ENCODE peak calls at places on chromosomes 12 and 14, in four cellular contexts. T is thyroid gland, O is uterus, Z is endodermal cell. N is an unnamed sample. For H3K36me3, the result is how much of the 10 kb centered on the place peaks cover.

GRCh38 chr14:73712540-73713141 is 1.5 kb downstream of the PNMA1 start:
- DNase-seq in T (no peak), O (no peak), Z (peak), N (no peak)

GRCh38 chr14:51938137-51938536 is 51.2 kb upstream of the RTRAF start:
- DNase-seq in T (no peak), O (no peak), Z (no peak), N (no peak)

GRCh38 chr12:77124767-77125166 is 59.4 kb upstream of the E2F7 start:
- DNase-seq in T (no peak), O (no peak), Z (no peak), N (no peak)

GRCh38 chr12:53381739-53382630 is 2.0 kb downstream of the SP1 start:
- DNase-seq in T (peak), O (peak), Z (peak), N (peak)

GRCh38 chr14:32469388-32470160 is 140.5 kb downstream of the AKAP6 start:
- DNase-seq in T (no peak), O (no peak), Z (no peak), N (no peak)

GRCh38 chr14:55127491-55127951 is 1.5 kb upstream of the LGALS3 start:
- DNase-seq in T (no peak), O (no peak), Z (no peak), N (no peak)

GRCh38 chr14:95440951-95441350 is 75.5 kb downstream of the SYNE3 start:
- DNase-seq in T (no peak), O (no peak), Z (peak), N (no peak)

GRCh38 chr12:123936956-123937706 is 35.5 kb downstream of the CCDC92 start:
- DNase-seq in T (peak), O (no peak), Z (peak), N (no peak)

GRCh38 chr14:52046376-52046917 is 22.4 kb downstream of the NID2 start:
- DNase-seq in T (no peak), O (no peak), Z (no peak), N (no peak)

GRCh38 chr12:102551186-102551585 is 70.8 kb upstream of the IGF1 start:
- DNase-seq in T (no peak), O (no peak), Z (no peak), N (no peak)

GRCh38 chr14:26926585-26926984 is 328.8 kb upstream of the NOVA1 start:
- DNase-seq in T (no peak), O (no peak), Z (no peak), N (no peak)

GRCh38 chr12:2411586-2412304 is 359.0 kb downstream of the CACNA1C start:
- DNase-seq in T (no peak), O (no peak), Z (peak), N (no peak)

GRCh38 chr12:6613015-6613775 is 6.0 kb upstream of the CHD4 start:
- DNase-seq in T (peak), O (peak), Z (peak), N (peak)

GRCh38 chr14:53516261-53516774 is 363.2 kb upstream of the DDHD1 start:
- DNase-seq in T (no peak), O (no peak), Z (no peak), N (no peak)

GRCh38 chr12:111753144-111753881 is 13.4 kb upstream of the ALDH2 start:
- DNase-seq in T (peak), O (peak), Z (peak), N (peak)

GRCh38 chr12:68812553-68813241 is 4.7 kb downstream of the MDM2 start:
- DNase-seq in T (no peak), O (no peak), Z (no peak), N (no peak)

GRCh38 chr14:71733210-71733883 is 198.9 kb upstream of the RGS6 start:
- DNase-seq in T (no peak), O (no peak), Z (no peak), N (no peak)

GRCh38 chr14:71729581-71729980 is 202.6 kb upstream of the RGS6 start:
- DNase-seq in T (no peak), O (no peak), Z (no peak), N (no peak)

GRCh38 chr14:71728386-71728785 is 203.8 kb upstream of the RGS6 start:
- DNase-seq in T (no peak), O (no peak), Z (no peak), N (no peak)

GRCh38 chr14:71731096-71731495 is 201.1 kb upstream of the RGS6 start:
- DNase-seq in T (no peak), O (no peak), Z (no peak), N (no peak)

DNA sequence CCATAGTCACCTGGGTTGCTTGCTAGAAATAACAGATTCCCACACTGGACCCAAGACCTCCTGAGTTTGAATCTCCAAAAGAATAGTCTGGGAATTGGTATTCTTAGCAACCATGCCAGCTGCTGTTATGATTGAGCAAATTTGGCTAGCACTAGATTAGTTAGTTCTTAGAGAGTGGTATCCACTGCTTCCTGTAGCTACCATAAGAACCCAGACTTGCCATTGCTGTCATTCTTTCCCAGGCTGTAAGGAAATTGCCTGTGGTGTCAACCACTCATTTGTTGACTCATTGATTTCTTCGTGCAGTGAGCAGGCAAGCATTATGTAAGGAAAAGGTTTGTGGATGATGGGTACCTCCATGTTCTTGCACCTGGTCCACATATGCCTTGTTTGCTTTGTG is 201.8 kb upstream of the RGS6 start:
- DNase-seq in T (no peak), O (no peak), Z (no peak), N (no peak)
- H3K36me3 ChIP-seq in T (under half), O (under half), Z (half or more), N (under half)

GRCh38 chr12:121709478-121709890 is 3.1 kb upstream of the TMEM120B start:
- DNase-seq in T (no peak), O (no peak), Z (peak), N (no peak)
- TF ChIP-seq CTCF in T (no peak), O (no peak), Z (peak), N (no peak)

DNA sequence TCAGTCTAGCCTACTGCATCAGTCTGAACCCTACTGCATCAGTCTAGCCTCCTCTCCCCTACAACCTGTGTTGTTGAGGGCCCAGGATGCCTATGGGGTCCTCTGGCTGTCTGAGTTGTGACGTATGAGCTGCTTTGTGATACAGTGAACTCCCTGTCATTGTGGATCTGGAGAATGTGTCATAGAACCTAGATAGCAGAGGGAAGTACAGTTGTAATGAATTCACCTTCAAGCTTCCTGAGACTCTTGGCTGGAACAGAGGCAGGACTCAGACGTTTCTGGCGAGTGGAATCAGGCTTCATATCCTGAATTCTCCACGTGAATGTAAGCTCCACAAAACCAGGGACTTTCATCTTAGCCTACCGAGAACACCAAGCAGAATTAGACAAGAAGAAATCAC is 17.0 kb downstream of the TBK1 start:
- DNase-seq in T (no peak), O (no peak), Z (no peak), N (no peak)
- H3K36me3 ChIP-seq in T (under half), O (under half), Z (half or more), N (half or more)

GRCh38 chr14:22489247-22489551 is 99.8 kb downstream of the DAD1 start:
- DNase-seq in T (no peak), O (no peak), Z (peak), N (no peak)

GRCh38 chr14:22488522-22489246 is 100.3 kb downstream of the DAD1 start:
- DNase-seq in T (no peak), O (no peak), Z (no peak), N (no peak)

GRCh38 chr14:22489957-22490950 is 98.8 kb downstream of the DAD1 start:
- DNase-seq in T (no peak), O (no peak), Z (no peak), N (no peak)

GRCh38 chr14:22487401-22487800 is 101.6 kb downstream of the DAD1 start:
- DNase-seq in T (no peak), O (no peak), Z (no peak), N (no peak)

GRCh38 chr14:22487941-22488340 is 101.1 kb downstream of the DAD1 start:
- DNase-seq in T (no peak), O (no peak), Z (no peak), N (no peak)
- TF ChIP-seq CTCF in T (no peak), O (no peak), Z (no peak), N (no peak)

GRCh38 chr14:92939699-92940098 is 16.7 kb downstream of the CHGA start:
- DNase-seq in T (no peak), O (no peak), Z (no peak), N (no peak)
- H3K36me3 ChIP-seq in T (under half), O (under half), Z (under half), N (half or more)

DNA sequence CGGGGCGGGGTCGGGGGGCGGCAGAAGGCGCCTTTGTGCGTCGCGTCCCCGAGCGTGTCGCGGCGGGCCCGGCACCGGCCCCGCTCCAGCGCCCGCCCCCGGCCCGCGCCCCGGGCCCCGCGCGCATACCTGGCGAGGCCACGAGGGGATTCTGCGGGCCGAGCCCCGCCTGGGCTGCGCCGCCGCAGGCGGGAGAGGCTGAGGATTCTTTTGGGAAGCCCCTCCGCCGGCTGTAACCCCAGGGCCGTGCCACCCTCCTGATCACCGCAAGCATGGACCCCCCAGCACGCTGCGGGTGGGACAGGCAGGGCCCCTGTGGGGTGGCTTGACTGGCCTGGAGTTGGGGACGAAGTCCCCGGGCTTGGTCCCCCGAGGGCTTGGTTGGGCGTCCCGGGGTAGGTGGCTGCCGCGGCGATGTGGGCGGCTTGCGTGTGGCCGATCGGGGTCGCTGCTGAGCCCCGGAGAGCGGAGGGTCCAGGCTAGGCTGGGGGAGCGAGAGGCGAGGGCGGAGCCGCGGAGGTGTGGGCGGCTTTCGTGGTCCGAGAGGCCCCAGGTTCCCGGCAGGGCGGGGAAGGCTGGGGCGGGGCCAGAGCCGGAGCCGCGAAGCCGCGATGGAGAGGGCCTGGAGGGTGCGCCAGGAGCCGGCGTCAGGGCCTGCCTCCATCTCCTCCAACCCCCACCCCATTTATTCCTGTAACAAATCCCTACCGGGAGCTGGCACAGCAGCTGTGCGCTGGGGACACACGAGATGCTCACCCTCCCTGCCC is 28.4 kb upstream of the GPR132 start:
- DNase-seq in T (peak), O (peak), Z (peak), N (peak)
- TF ChIP-seq CTCF in T (peak), O (peak), Z (peak), N (peak)

GRCh38 chr14:102955636-102956035 is 33.2 kb downstream of the AMN start:
- DNase-seq in T (no peak), O (no peak), Z (no peak), N (no peak)
- H3K36me3 ChIP-seq in T (under half), O (under half), Z (half or more), N (half or more)

GRCh38 chr12:62131153-62131552 is 129.1 kb upstream of the USP15 start:
- DNase-seq in T (no peak), O (no peak), Z (no peak), N (no peak)
- TF ChIP-seq CTCF in T (no peak), O (no peak), Z (no peak), N (no peak)

N was measured in left ventricle myocardium inferior.